ENCODE peak calls at places on chromosome 22, in eight cellular contexts. O is fibroblast of lung, B is nephron progenitor cell, C is esophagus squamous epithelium, Q is AG04449, P is breast epithelium, F is B cell, V is choroid plexus epithelial cell. H is an unnamed sample.

GRCh38 chr22:25747245-25747944 is 5.4 kb downstream of the MYO18B start:
- DNase-seq in O (peak), B (no peak), C (no peak), Q (peak), P (no peak), F (no peak), V (peak), H (no peak)

GRCh38 chr22:19991395-19991644 is 25.3 kb downstream of the ARVCF start:
- DNase-seq in O (no peak), B (no peak), C (no peak), Q (no peak), P (no peak), F (no peak), V (no peak), H (no peak)

GRCh38 chr22:31753005-31753633 is 700 bp upstream of the DEPDC5 start:
- DNase-seq in O (no peak), B (peak), C (peak), Q (no peak), P (peak), F (no peak), V (peak), H (no peak)

GRCh38 chr22:42347281-42347824 is 76.9 kb upstream of the TCF20 start:
- DNase-seq in O (no peak), B (peak), C (no peak), Q (no peak), P (no peak), F (no peak), V (no peak), H (no peak)

GRCh38 chr22:29511126-29511854 is 31.3 kb downstream of the NEFH start:
- DNase-seq in O (no peak), B (no peak), C (no peak), Q (no peak), P (no peak), F (no peak), V (no peak), H (peak)

GRCh38 chr22:26561756-26562417 is 28.0 kb downstream of the TPST2 start:
- DNase-seq in O (no peak), B (no peak), C (no peak), Q (no peak), P (no peak), F (no peak), V (no peak), H (no peak)

GRCh38 chr22:44703269-44703870 is 1.4 kb downstream of the PRR5 start:
- DNase-seq in O (no peak), B (no peak), C (no peak), Q (no peak), P (no peak), F (no peak), V (peak), H (no peak)

GRCh38 chr22:43200031-43200430 is 13.1 kb upstream of the TTLL12 start:
- DNase-seq in O (no peak), B (no peak), C (no peak), Q (no peak), P (no peak), F (no peak), V (no peak), H (peak)

GRCh38 chr22:32325811-32326237 is 31.8 kb upstream of the RFPL3 start:
- DNase-seq in O (no peak), B (no peak), C (no peak), Q (no peak), P (no peak), F (no peak), V (no peak), H (no peak)

GRCh38 chr22:35394011-35394312 is 6.0 kb upstream of the MCM5 start:
- DNase-seq in O (no peak), B (no peak), C (no peak), Q (no peak), P (no peak), F (no peak), V (peak), H (no peak)

GRCh38 chr22:22573047-22573889 is 14.2 kb upstream of the PRAME start:
- DNase-seq in O (no peak), B (no peak), C (no peak), Q (no peak), P (no peak), F (no peak), V (no peak), H (no peak)

GRCh38 chr22:33922268-33922667 is 2.0 kb upstream of the LARGE1 start:
- DNase-seq in O (peak), B (peak), C (no peak), Q (no peak), P (peak), F (peak), V (peak), H (no peak)

GRCh38 chr22:48630444-48630777 is 1197.3 kb downstream of the BRD1 start:
- DNase-seq in O (no peak), B (no peak), C (no peak), Q (no peak), P (no peak), F (no peak), V (no peak), H (no peak)

GRCh38 chr22:26608129-26608528 is 9.7 kb downstream of the CRYBB1 start:
- DNase-seq in O (no peak), B (no peak), C (no peak), Q (no peak), P (no peak), F (no peak), V (no peak), H (no peak)

GRCh38 chr22:24772493-24773220 is 1.9 kb downstream of the PIWIL3 start:
- DNase-seq in O (peak), B (peak), C (no peak), Q (no peak), P (no peak), F (no peak), V (peak), H (no peak)

GRCh38 chr22:35597692-35598395 is 19.3 kb downstream of the MB start:
- DNase-seq in O (no peak), B (no peak), C (no peak), Q (no peak), P (no peak), F (no peak), V (no peak), H (no peak)

GRCh38 chr22:41315586-41315985 is 14.3 kb downstream of the ZC3H7B start:
- DNase-seq in O (no peak), B (no peak), C (no peak), Q (no peak), P (no peak), F (no peak), V (no peak), H (no peak)

GRCh38 chr22:43186272-43187170 is at the start of gene TTLL12:
- DNase-seq in O (peak), B (peak), C (no peak), Q (no peak), P (no peak), F (peak), V (peak), H (peak)

GRCh38 chr22:35380013-35380412 is 883 bp upstream of the HMOX1 start:
- DNase-seq in O (peak), B (no peak), C (no peak), Q (no peak), P (no peak), F (no peak), V (no peak), H (no peak)

GRCh38 chr22:27828214-27828587 is 26.6 kb upstream of the MN1 start:
- DNase-seq in O (no peak), B (no peak), C (no peak), Q (no peak), P (no peak), F (no peak), V (no peak), H (peak)

DNA sequence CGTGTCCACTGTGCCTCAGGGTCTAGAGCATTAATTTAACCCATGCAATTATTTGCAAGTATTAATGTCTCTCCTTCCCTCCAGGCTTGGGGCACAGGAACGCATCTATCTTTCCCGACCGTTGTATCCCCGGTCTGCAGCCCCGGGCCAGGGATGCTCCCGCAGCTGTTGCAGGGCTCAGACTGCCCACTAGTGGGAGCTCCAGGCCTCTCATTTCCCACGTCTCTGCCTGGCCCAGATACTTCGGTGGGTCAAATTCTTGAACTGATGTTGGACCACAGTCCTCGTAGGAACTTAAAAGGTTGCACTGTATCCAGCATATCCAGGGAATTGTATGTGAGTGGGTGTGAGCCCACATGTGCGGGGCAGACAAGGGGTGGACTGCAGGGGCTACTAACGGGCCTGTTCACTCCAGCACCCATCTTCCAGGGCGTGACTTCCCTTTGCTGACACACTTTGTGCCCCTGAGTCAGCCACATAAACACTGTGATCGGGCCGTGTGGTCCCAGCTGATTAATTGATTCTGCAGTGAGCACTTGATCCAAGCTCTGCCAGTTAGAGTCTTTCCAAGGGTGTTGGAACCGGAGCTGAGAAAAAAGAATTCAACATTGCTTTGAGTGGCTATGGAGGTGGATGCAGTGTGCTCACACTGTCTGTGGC is 451.3 kb downstream of the TBC1D22A start:
- DNase-seq in O (peak), B (no peak), C (no peak), Q (no peak), P (no peak), F (peak), V (peak), H (no peak)
- TF ChIP-seq CTCF in O (no peak), B (peak), C (peak), Q (peak), P (peak), F (peak), V (peak), H (peak)

DNA sequence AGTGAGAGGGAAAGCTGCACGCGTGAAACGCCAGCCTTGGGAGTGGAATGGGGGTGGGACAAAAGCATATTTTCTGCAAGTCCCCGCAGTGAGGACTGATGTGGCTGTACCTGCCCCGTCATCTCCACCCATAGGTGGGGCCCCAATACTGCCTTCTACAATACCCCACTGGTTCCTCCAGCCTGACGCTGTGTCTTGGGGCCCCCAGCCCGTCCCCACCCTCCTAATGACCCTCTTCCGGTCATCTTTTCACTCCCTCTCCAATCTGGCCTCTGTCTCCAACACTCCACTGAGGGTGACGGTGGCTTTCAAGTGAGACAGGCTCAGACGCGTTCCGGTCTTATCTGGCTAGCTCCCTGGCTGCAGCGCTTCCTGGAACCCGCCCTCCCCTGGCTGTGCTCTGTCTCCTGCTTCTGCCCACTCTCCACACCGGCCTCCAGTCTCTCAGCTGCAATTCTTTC is 104.2 kb downstream of the MICAL3 start:
- DNase-seq in O (peak), B (peak), C (no peak), Q (no peak), P (peak), F (peak), V (peak), H (no peak)
- TF ChIP-seq CTCF in O (no peak), B (no peak), C (no peak), Q (no peak), P (no peak), F (peak), V (peak), H (no peak)

DNA sequence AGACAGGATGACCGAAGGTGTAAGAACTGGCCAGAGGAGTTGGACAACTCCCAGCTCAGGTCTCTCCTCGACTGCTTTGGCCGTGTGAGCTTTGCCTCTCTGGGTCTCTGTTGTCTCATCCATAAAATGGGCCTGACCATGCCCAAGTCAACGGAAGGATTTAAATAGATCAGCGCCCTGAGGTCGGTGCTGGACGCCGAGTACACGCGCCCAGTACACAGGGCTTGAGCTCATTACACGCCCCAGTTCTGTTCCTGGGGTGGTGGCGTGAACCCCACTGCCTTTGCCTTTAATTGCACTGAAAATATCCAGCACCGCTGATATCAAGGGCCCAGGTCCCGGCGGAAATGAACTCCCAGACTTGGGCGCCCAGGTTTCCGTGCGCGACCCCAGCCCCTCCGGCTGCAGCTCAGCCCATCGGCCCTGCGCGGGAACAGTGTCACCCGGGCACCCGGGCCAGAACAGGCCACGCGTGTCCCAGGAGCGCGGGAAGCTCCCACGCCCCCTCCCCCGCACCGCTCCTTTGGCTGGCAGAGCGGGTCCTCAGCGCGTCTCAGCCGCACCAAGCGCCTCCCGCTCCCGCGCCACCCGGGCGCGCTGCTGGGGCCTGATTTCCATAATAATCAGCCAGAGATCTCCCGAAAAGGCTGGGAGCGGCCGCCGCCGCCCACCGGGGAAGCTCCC is 42.2 kb downstream of the CYTH4 start:
- DNase-seq in O (no peak), B (peak), C (no peak), Q (no peak), P (no peak), F (no peak), V (no peak), H (no peak)
- TF ChIP-seq CTCF in O (no peak), B (no peak), C (no peak), Q (no peak), P (no peak), F (no peak), V (no peak), H (no peak)

DNA sequence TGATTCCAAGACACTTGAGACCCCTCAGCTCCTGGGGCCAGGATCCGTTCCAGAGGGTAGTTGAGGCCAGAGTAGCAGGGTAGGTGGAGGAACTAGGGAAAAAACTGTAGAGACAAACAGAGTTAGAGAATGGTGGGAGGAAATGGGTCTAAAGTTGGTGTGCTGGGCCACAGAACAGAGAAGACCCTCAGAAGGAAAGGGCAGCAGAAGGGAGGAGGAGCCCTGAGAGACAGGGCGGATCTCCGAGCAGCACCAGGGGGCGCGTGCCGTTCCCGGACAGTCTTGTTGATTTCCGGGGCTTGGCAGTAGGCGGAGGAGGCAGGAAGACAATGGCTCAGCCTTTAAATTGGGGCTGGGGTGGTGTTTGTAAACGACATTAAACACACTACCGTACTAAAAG is 2.4 kb upstream of the CECR2 start:
- DNase-seq in O (peak), B (peak), C (no peak), Q (no peak), P (no peak), F (peak), V (peak), H (no peak)
- TF ChIP-seq CTCF in O (no peak), B (peak), C (no peak), Q (no peak), P (no peak), F (peak), V (peak), H (peak)

DNA sequence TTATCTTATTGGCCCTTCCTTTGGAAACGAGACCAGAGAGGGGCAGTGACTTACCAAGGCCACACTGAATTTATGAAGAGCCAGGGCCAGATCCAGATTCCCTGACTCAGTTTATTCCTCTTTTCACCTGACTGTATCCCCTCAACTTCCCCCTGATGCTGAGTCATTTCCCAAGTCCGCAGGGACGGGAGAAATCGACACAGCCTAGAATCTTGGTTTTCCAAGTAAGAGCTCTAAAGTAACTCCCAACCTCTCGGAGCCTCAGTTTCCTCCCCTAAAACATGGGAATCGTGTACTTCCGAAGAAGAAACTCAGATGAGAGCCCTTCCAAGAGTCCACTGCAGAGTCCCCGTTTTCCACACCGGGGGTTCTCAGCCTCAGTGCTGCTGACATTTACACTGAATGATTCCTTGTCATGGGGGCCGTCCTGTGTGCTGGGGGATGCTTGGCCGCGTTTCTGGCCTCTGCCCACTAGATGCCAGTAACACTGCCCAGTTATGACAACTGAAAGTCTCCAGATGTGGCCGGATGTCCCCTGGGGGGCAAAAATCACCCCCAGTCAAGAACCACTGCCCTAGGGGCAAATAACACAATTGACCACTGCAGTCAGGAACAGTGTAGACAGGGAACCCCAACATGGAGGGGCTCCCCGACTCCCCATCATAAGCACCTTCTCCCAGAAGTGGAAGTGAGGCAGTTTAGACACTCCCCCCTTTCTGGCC is 11.2 kb downstream of the MPST start:
- DNase-seq in O (no peak), B (no peak), C (no peak), Q (no peak), P (no peak), F (no peak), V (no peak), H (no peak)
- TF ChIP-seq CTCF in O (no peak), B (no peak), C (no peak), Q (peak), P (no peak), F (no peak), V (no peak), H (peak)

GRCh38 chr22:38770257-38770949 is 14.6 kb upstream of the SUN2 start:
- DNase-seq in O (no peak), B (no peak), C (no peak), Q (no peak), P (no peak), F (no peak), V (no peak), H (peak)

GRCh38 chr22:38768036-38768435 is 12.2 kb upstream of the SUN2 start:
- DNase-seq in O (no peak), B (no peak), C (no peak), Q (no peak), P (no peak), F (no peak), V (no peak), H (no peak)

GRCh38 chr22:38767313-38767712 is 11.5 kb upstream of the SUN2 start:
- DNase-seq in O (no peak), B (no peak), C (no peak), Q (no peak), P (no peak), F (no peak), V (no peak), H (no peak)

GRCh38 chr22:38762607-38763006 is 6.8 kb upstream of the SUN2 start:
- DNase-seq in O (no peak), B (no peak), C (no peak), Q (no peak), P (no peak), F (no peak), V (no peak), H (no peak)

GRCh38 chr22:38766076-38766777 is 10.4 kb upstream of the SUN2 start:
- DNase-seq in O (peak), B (peak), C (no peak), Q (no peak), P (peak), F (peak), V (peak), H (no peak)
- TF ChIP-seq CTCF in O (peak), B (peak), C (peak), Q (peak), P (peak), F (peak), V (peak), H (peak)

GRCh38 chr22:17838180-17838865 is 64.1 kb upstream of the BID start:
- DNase-seq in O (no peak), B (no peak), C (no peak), Q (no peak), P (peak), F (no peak), V (no peak), H (no peak)

GRCh38 chr22:17832665-17833064 is 58.4 kb upstream of the BID start:
- DNase-seq in O (no peak), B (no peak), C (no peak), Q (no peak), P (peak), F (no peak), V (no peak), H (no peak)

GRCh38 chr22:17835256-17835655 is 61.0 kb upstream of the BID start:
- DNase-seq in O (no peak), B (no peak), C (no peak), Q (no peak), P (no peak), F (no peak), V (no peak), H (no peak)

GRCh38 chr22:17841836-17842235 is 67.6 kb upstream of the BID start:
- DNase-seq in O (no peak), B (no peak), C (no peak), Q (no peak), P (no peak), F (no peak), V (no peak), H (no peak)

DNA sequence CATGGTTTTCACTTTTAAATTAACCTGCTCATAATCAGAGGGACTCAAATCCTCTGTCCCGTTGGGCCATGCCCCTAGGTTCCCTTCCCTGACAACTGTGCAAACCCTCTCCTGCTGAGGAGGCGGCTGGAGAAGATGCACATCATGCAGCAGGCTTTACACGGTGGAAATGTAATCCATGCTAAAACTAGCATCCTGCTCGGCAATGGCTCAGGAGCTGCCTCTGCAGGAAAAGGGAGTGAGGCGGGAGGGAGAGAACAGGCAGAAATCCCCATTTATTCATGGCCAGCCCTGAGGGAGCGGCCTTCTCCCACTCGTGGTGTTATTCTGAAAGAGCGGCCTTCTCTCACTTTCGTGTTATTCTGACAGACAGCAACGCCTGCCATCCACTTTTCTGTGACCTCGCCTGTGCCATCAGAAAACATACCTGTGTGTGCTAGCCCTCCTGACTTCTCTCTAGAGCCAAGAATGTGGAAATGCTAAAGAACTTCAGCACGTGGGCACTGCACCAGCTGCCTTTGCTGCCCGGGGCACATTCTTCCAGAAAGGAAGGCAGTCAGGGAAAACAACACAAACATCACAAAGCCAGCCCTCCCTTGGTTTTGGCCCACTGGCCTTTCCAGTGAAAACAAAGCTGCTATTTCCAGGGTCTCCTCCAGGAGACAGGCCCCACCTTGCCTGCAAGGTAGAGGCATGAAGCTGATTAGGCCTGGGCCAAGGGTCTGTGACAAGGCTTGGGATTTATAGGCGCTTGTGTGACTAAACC is 62.9 kb upstream of the BID start:
- DNase-seq in O (no peak), B (no peak), C (no peak), Q (no peak), P (peak), F (no peak), V (peak), H (no peak)
- TF ChIP-seq CTCF in O (no peak), B (no peak), C (no peak), Q (no peak), P (no peak), F (no peak), V (no peak), H (peak)